ENCODE peak calls at places on chromosome 3, in five cellular contexts. F is neural crest cell, R is left ventricle myocardium inferior, V is progenitor cell of endocrine pancreas, I is thoracic aorta. M is an unnamed sample.

GRCh38 chr3:191051037-191051436 is 148.0 kb upstream of the OSTN start:
- DNase-seq in V (no peak), R (no peak), F (no peak), I (no peak), M (no peak)

GRCh38 chr3:128950223-128950938 is 43.5 kb downstream of the CFAP92 start:
- DNase-seq in V (no peak), F (no peak), I (no peak), R (no peak), M (peak)

GRCh38 chr3:8481380-8481779 is 20.2 kb upstream of the LMCD1 start:
- DNase-seq in R (no peak), F (no peak), V (no peak), I (no peak), M (no peak)

GRCh38 chr3:175655366-175655765 is 796.2 kb downstream of the NAALADL2 start:
- DNase-seq in F (no peak), R (no peak), I (no peak), V (no peak), M (no peak)

GRCh38 chr3:14248849-14249523 is 70.4 kb downstream of the LSM3 start:
- DNase-seq in V (no peak), I (no peak), R (no peak), F (no peak), M (no peak)

GRCh38 chr3:146222204-146223046 is 28.5 kb downstream of the PLSCR4 start:
- DNase-seq in V (no peak), R (no peak), F (no peak), I (no peak), M (no peak)

GRCh38 chr3:128932516-128933212 is 53.2 kb downstream of the ACAD9 start:
- DNase-seq in I (no peak), V (no peak), F (no peak), R (no peak), M (no peak)

GRCh38 chr3:83514130-83514914 is 1444.5 kb upstream of the CADM2 start:
- DNase-seq in V (no peak), I (no peak), F (no peak), R (no peak), M (no peak)

GRCh38 chr3:141444586-141445285 is 42.1 kb upstream of the RASA2 start:
- DNase-seq in V (no peak), I (no peak), R (no peak), F (no peak), M (peak)

GRCh38 chr3:49133226-49133951 is 539 bp upstream of the LAMB2 start:
- DNase-seq in V (peak), F (peak), I (peak), R (peak), M (peak)

GRCh38 chr3:49131576-49131975 is 1.3 kb downstream of the LAMB2 start:
- DNase-seq in V (no peak), F (no peak), R (no peak), I (no peak), M (no peak)

GRCh38 chr3:49132073-49132436 is 795 bp downstream of the LAMB2 start:
- DNase-seq in I (no peak), F (no peak), R (no peak), V (no peak), M (no peak)

GRCh38 chr3:49131040-49131439 is 1.8 kb downstream of the LAMB2 start:
- DNase-seq in I (no peak), R (no peak), F (no peak), V (no peak), M (no peak)

GRCh38 chr3:49132437-49133225 is at the start of gene LAMB2:
- DNase-seq in R (peak), I (no peak), F (peak), V (peak), M (peak)
- TF ChIP-seq CTCF in R (no peak), I (no peak), F (peak), V (no peak), M (peak)

GRCh38 chr3:27253831-27254230 is 115.4 kb downstream of the NEK10 start:
- DNase-seq in R (no peak), F (peak), I (no peak), V (no peak), M (peak)
- TF ChIP-seq CTCF in R (peak), F (peak), I (no peak), V (peak), M (peak)

DNA sequence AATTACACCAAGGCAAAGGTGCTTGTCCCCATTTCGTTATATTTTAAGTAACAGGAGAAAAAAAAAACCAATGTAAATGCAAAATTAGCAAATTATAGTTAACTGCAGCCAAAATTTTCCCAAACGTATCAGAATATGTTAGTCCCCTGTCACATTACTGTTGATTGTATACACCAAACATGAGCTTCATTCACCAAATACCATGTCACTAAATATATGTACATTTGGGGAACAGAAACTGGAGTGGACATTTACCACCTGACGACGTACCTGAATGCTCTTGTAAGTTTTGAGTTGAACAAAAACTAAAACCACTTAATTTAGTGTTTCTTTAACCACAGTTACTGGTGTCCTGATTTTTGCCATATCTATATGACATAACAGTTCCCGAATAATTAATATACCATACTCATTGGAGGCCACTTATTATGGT is 3.3 kb upstream of the FOXP1 start:
- DNase-seq in F (no peak), V (no peak), R (no peak), I (no peak), M (no peak)
- TF ChIP-seq CTCF in F (peak), V (no peak), R (no peak), I (no peak), M (no peak)

GRCh38 chr3:149902498-149903139 is 68.1 kb downstream of the PFN2 start:
- DNase-seq in F (no peak), R (no peak), V (no peak), I (no peak), M (no peak)
- TF ChIP-seq CTCF in F (peak), R (peak), V (no peak), I (peak), M (peak)

DNA sequence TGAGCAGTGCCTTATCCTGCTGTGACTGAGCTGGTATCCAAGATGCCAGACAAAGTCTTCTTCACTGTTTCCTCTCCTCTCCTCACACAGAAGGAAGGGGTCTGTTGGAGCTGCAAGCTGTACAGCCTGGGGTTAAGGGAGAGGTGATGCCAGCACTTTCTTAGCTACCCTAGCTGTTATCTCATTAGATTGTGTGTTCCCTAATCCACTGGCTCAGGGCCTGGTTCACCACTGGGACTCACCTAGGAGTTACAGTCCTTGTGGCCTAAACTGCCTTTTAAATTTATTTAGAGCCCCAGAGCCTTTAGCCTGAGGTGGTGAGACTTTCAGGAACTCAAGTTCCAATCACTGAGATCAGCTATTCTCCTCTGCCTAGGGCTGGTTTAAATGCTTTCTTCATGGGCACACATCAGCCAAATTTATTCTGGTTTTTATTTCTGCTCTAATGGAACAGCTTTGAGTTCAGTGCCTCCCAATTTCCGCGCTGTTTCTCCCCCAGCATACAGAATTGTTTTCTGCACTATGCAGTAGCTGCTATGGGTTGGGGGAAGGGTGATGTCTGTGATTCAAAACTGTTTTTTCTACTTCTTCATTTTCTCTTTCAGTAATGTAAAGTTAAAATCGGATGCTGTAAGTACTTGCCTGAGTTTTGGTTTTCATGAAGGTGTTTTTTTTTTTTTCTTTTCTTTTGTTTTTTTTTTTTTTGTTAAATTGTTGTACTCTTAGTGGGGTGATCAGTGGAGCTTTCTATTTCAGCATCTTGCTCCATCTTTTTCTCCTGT is 198.8 kb downstream of the DOCK3 start:
- DNase-seq in R (no peak), I (no peak), V (no peak), F (no peak), M (no peak)
- TF ChIP-seq CTCF in R (no peak), I (no peak), V (no peak), F (no peak), M (no peak)

GRCh38 chr3:134527538-134528186 is 41.8 kb downstream of the CEP63 start:
- DNase-seq in V (no peak), R (no peak), I (no peak), F (no peak), M (no peak)

GRCh38 chr3:134522541-134522940 is 36.7 kb downstream of the CEP63 start:
- DNase-seq in V (no peak), I (no peak), F (no peak), R (no peak), M (no peak)

GRCh38 chr3:134526319-134526718 is 40.5 kb downstream of the CEP63 start:
- DNase-seq in F (no peak), R (no peak), V (no peak), I (no peak), M (no peak)

GRCh38 chr3:134525293-134525692 is 39.4 kb downstream of the CEP63 start:
- DNase-seq in I (no peak), V (no peak), F (no peak), R (no peak), M (no peak)

GRCh38 chr3:134527037-134527436 is 41.2 kb downstream of the CEP63 start:
- DNase-seq in I (no peak), R (no peak), V (no peak), F (no peak), M (no peak)
- TF ChIP-seq CTCF in I (no peak), R (no peak), V (peak), F (peak), M (peak)

GRCh38 chr3:54159917-54160316 is 37.6 kb downstream of the CACNA2D3 start:
- DNase-seq in F (no peak), R (no peak), V (no peak), I (no peak), M (no peak)

GRCh38 chr3:54157860-54158259 is 35.5 kb downstream of the CACNA2D3 start:
- DNase-seq in I (no peak), V (no peak), F (no peak), R (no peak), M (no peak)
- TF ChIP-seq CTCF in I (no peak), V (no peak), F (no peak), R (no peak), M (no peak)

GRCh38 chr3:186930143-186930638 is at the start of gene ST6GAL1:
- DNase-seq in I (peak), F (peak), V (peak), R (peak), M (no peak)
- TF ChIP-seq CTCF in I (peak), F (no peak), V (peak), R (peak), M (peak)

DNA sequence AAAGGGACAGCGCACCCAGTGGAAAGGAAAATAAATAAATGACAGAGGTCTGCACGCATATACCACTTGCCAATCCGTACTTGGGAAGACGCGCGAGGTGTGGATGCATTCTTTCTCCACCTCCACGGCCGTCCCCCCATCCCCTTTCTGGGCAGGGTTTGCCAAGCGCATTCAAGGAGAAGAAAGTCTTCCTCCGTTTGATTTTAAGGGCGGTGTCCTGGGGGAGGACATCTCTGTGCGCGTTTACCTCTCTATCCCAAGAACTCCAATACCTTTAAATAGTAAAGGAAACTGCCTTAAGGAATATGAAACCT is 576 bp upstream of the MB21D2 start:
- DNase-seq in F (no peak), I (no peak), R (no peak), V (no peak), M (no peak)
- TF ChIP-seq CTCF in F (no peak), I (no peak), R (no peak), V (peak), M (no peak)